ENCODE peak calls at places on chromosomes 3 and 15, in ten cellular contexts. One of them, this sample, is unnamed.

GRCh38 chr3:19541284-19541683 is 392.7 kb downstream of the EFHB start:
- DNase-seq in coronary artery: no peak
- DNase-seq in OCI-LY7: no peak
- DNase-seq in endodermal cell: no peak
- DNase-seq in A673: no peak
- DNase-seq in psoas muscle: no peak
- DNase-seq in lower lobe of right lung: no peak
- DNase-seq in uterus: no peak
- DNase-seq in foreskin fibroblast: no peak
- DNase-seq in left ventricle myocardium inferior: no peak
- DNase-seq in this sample: no peak

GRCh38 chr15:80823995-80824394 is 44.8 kb downstream of the CEMIP start:
- DNase-seq in foreskin fibroblast: no peak
- DNase-seq in uterus: no peak
- DNase-seq in coronary artery: no peak
- DNase-seq in endodermal cell: peak
- DNase-seq in A673: no peak
- DNase-seq in lower lobe of right lung: no peak
- DNase-seq in psoas muscle: no peak
- DNase-seq in left ventricle myocardium inferior: no peak
- DNase-seq in OCI-LY7: peak
- DNase-seq in this sample: no peak

GRCh38 chr3:72587282-72587681 is 261.0 kb downstream of the SHQ1 start:
- DNase-seq in lower lobe of right lung: no peak
- DNase-seq in uterus: no peak
- DNase-seq in coronary artery: no peak
- DNase-seq in OCI-LY7: no peak
- DNase-seq in psoas muscle: no peak
- DNase-seq in A673: no peak
- DNase-seq in left ventricle myocardium inferior: no peak
- DNase-seq in endodermal cell: peak
- DNase-seq in foreskin fibroblast: no peak
- DNase-seq in this sample: no peak

GRCh38 chr15:78035319-78035718 is 42.2 kb downstream of the TBC1D2B start:
- DNase-seq in left ventricle myocardium inferior: no peak
- DNase-seq in endodermal cell: no peak
- DNase-seq in lower lobe of right lung: no peak
- DNase-seq in A673: no peak
- DNase-seq in coronary artery: no peak
- DNase-seq in foreskin fibroblast: no peak
- DNase-seq in psoas muscle: no peak
- DNase-seq in OCI-LY7: no peak
- DNase-seq in uterus: peak
- DNase-seq in this sample: peak

GRCh38 chr15:33104276-33104675 is 90.2 kb downstream of the FMN1 start:
- DNase-seq in coronary artery: no peak
- DNase-seq in psoas muscle: no peak
- DNase-seq in OCI-LY7: no peak
- DNase-seq in A673: no peak
- DNase-seq in lower lobe of right lung: no peak
- DNase-seq in foreskin fibroblast: peak
- DNase-seq in left ventricle myocardium inferior: no peak
- DNase-seq in endodermal cell: no peak
- DNase-seq in uterus: no peak
- DNase-seq in this sample: no peak

GRCh38 chr3:153166206-153166605 is 4.2 kb downstream of the RAP2B start:
- DNase-seq in psoas muscle: no peak
- DNase-seq in left ventricle myocardium inferior: no peak
- DNase-seq in endodermal cell: no peak
- DNase-seq in lower lobe of right lung: no peak
- DNase-seq in A673: no peak
- DNase-seq in uterus: no peak
- DNase-seq in coronary artery: no peak
- DNase-seq in foreskin fibroblast: peak
- DNase-seq in OCI-LY7: no peak
- DNase-seq in this sample: no peak

GRCh38 chr3:45923755-45924154 is 19.5 kb upstream of the CXCR6 start:
- DNase-seq in uterus: no peak
- DNase-seq in foreskin fibroblast: peak
- DNase-seq in lower lobe of right lung: no peak
- DNase-seq in A673: no peak
- DNase-seq in coronary artery: no peak
- DNase-seq in left ventricle myocardium inferior: no peak
- DNase-seq in endodermal cell: no peak
- DNase-seq in psoas muscle: no peak
- DNase-seq in OCI-LY7: no peak
- DNase-seq in this sample: no peak

GRCh38 chr15:68285243-68285980 is 7.9 kb downstream of the FEM1B start:
- DNase-seq in psoas muscle: no peak
- DNase-seq in lower lobe of right lung: no peak
- DNase-seq in coronary artery: no peak
- DNase-seq in A673: no peak
- DNase-seq in endodermal cell: no peak
- DNase-seq in OCI-LY7: no peak
- DNase-seq in foreskin fibroblast: no peak
- DNase-seq in left ventricle myocardium inferior: no peak
- DNase-seq in uterus: no peak
- DNase-seq in this sample: no peak

GRCh38 chr3:102979202-102979601 is 544.4 kb downstream of the ZPLD1 start:
- DNase-seq in lower lobe of right lung: no peak
- DNase-seq in left ventricle myocardium inferior: no peak
- DNase-seq in A673: no peak
- DNase-seq in OCI-LY7: no peak
- DNase-seq in endodermal cell: no peak
- DNase-seq in foreskin fibroblast: no peak
- DNase-seq in psoas muscle: no peak
- DNase-seq in coronary artery: no peak
- DNase-seq in uterus: no peak
- DNase-seq in this sample: no peak

GRCh38 chr3:102979682-102980378 is 545.0 kb downstream of the ZPLD1 start:
- DNase-seq in psoas muscle: peak
- DNase-seq in OCI-LY7: no peak
- DNase-seq in foreskin fibroblast: peak
- DNase-seq in uterus: peak
- DNase-seq in left ventricle myocardium inferior: peak
- DNase-seq in endodermal cell: no peak
- DNase-seq in lower lobe of right lung: no peak
- DNase-seq in coronary artery: peak
- DNase-seq in A673: no peak
- DNase-seq in this sample: peak

GRCh38 chr3:102972350-102972749 is 537.5 kb downstream of the ZPLD1 start:
- DNase-seq in psoas muscle: no peak
- DNase-seq in OCI-LY7: no peak
- DNase-seq in uterus: no peak
- DNase-seq in lower lobe of right lung: no peak
- DNase-seq in endodermal cell: no peak
- DNase-seq in left ventricle myocardium inferior: no peak
- DNase-seq in coronary artery: no peak
- DNase-seq in A673: no peak
- DNase-seq in foreskin fibroblast: no peak
- DNase-seq in this sample: no peak

DNA sequence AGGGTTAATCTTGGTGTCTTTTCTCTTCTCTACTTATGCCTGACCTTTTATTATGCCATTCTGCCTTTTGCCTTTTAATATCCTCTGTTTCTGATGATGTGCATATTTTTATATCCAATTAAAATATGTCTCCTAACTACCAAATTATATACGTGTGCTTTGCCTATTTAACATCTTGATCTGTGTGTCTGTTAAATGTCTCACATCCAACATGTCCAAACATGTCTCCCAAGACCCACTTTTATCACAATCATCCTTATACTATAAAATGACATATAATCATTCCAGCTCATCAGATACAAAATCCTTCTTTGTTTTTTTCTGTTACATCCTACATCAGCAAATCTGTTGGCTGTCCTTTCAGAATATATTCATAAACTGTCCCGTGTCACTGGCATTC is 539.5 kb downstream of the ZPLD1 start:
- DNase-seq in foreskin fibroblast: no peak
- DNase-seq in lower lobe of right lung: no peak
- DNase-seq in coronary artery: no peak
- DNase-seq in psoas muscle: no peak
- DNase-seq in endodermal cell: no peak
- DNase-seq in A673: no peak
- DNase-seq in left ventricle myocardium inferior: no peak
- DNase-seq in OCI-LY7: no peak
- DNase-seq in uterus: no peak
- DNase-seq in this sample: no peak
- TF ChIP-seq CTCF in foreskin fibroblast: no peak
- TF ChIP-seq CTCF in lower lobe of right lung: no peak
- TF ChIP-seq CTCF in coronary artery: no peak
- TF ChIP-seq CTCF in psoas muscle: no peak
- TF ChIP-seq CTCF in endodermal cell: no peak
- TF ChIP-seq CTCF in A673: no peak
- TF ChIP-seq CTCF in left ventricle myocardium inferior: no peak
- TF ChIP-seq CTCF in OCI-LY7: no peak
- TF ChIP-seq CTCF in uterus: no peak
- TF ChIP-seq CTCF in this sample: no peak

DNA sequence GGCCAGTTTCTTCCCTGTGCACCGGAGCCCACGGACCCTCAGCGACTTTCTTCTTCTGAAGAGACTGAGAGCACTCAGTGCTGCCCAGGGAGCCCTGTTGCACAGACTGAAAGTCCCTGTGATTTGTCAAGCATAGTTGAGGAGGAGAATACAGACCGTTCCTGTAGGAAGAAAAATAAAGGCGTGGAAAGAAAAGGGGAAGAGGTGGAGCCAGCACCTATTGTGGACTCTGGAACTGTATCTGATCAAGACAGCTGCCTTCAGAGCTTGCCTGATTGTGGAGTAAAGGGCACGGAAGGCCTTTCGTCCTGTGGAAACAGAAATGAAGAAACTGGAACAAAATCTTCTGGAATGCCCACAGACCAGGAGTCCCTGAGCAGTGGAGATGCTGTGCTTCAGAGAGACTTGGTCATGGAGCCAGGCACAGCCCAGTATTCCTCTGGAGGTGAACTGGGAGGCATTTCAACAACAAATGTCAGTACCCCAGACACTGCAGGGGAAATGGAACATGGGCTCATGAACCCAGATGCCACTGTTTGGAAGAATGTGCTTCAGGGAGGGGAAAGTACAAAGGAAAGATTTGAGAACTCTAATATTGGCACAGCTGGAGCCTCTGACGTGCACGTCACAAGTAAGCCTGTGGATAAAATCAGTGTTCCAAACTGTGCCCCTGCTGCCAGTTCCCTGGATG is 198.8 kb downstream of the AKAP13 start:
- DNase-seq in psoas muscle: no peak
- DNase-seq in uterus: no peak
- DNase-seq in left ventricle myocardium inferior: peak
- DNase-seq in OCI-LY7: no peak
- DNase-seq in foreskin fibroblast: no peak
- DNase-seq in lower lobe of right lung: no peak
- DNase-seq in coronary artery: no peak
- DNase-seq in A673: no peak
- DNase-seq in endodermal cell: no peak
- DNase-seq in this sample: no peak
- H3K4me3 ChIP-seq in psoas muscle: peak
- H3K4me3 ChIP-seq in uterus: no peak
- H3K4me3 ChIP-seq in left ventricle myocardium inferior: peak
- H3K4me3 ChIP-seq in OCI-LY7: no peak
- H3K4me3 ChIP-seq in foreskin fibroblast: no peak
- H3K4me3 ChIP-seq in lower lobe of right lung: peak
- H3K4me3 ChIP-seq in coronary artery: peak
- H3K4me3 ChIP-seq in A673: no peak
- H3K4me3 ChIP-seq in endodermal cell: peak
- H3K4me3 ChIP-seq in this sample: peak

DNA sequence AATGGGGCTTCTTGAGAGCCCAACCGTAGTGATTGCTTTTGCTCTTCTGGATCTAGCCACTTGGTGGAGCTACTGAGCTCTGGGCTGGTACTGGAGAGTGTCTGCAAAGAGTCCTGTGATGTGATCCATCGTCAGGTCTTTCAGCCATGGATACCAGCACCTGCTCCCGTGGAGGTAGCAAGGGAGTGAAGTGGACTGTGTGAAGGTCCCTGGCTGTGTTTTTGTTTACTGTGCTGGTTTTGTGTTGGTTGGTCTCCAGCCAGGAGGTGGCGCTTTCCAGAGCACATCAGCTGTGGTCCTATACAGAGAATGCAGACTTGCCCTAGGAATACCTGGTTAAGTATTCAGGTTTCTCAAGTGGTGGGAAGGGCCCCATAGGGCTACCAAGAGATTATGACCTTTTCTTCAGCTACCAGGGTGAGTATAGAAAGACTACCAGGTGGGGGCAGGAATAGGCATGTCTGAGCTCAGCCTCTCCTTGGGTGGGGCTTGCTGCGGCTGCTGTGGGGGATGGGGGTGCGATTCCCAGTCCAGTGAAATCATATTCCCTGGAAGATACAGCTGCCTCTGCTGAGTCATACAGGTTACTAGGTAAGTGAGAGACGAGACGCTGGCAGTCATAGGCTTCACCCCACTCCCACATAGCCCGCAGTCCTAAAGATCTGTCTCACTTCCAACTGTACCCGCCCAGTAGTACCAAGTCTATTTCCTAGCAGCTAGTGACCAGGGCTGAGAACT is 733.7 kb downstream of the ZNF385D start:
- DNase-seq in foreskin fibroblast: no peak
- DNase-seq in coronary artery: no peak
- DNase-seq in A673: no peak
- DNase-seq in OCI-LY7: no peak
- DNase-seq in psoas muscle: no peak
- DNase-seq in left ventricle myocardium inferior: no peak
- DNase-seq in uterus: no peak
- DNase-seq in lower lobe of right lung: no peak
- DNase-seq in endodermal cell: peak
- DNase-seq in this sample: no peak
- TF ChIP-seq CTCF in foreskin fibroblast: peak
- TF ChIP-seq CTCF in coronary artery: no peak
- TF ChIP-seq CTCF in A673: peak
- TF ChIP-seq CTCF in OCI-LY7: peak
- TF ChIP-seq CTCF in psoas muscle: no peak
- TF ChIP-seq CTCF in left ventricle myocardium inferior: no peak
- TF ChIP-seq CTCF in uterus: no peak
- TF ChIP-seq CTCF in lower lobe of right lung: no peak
- TF ChIP-seq CTCF in endodermal cell: peak
- TF ChIP-seq CTCF in this sample: no peak

GRCh38 chr15:73850228-73850627 is 23.1 kb upstream of the TBC1D21 start:
- DNase-seq in coronary artery: no peak
- DNase-seq in endodermal cell: no peak
- DNase-seq in OCI-LY7: no peak
- DNase-seq in uterus: no peak
- DNase-seq in foreskin fibroblast: no peak
- DNase-seq in A673: no peak
- DNase-seq in psoas muscle: no peak
- DNase-seq in lower lobe of right lung: no peak
- DNase-seq in left ventricle myocardium inferior: no peak
- DNase-seq in this sample: no peak

GRCh38 chr15:73854265-73854664 is 19.1 kb upstream of the TBC1D21 start:
- DNase-seq in psoas muscle: no peak
- DNase-seq in lower lobe of right lung: no peak
- DNase-seq in coronary artery: no peak
- DNase-seq in endodermal cell: no peak
- DNase-seq in foreskin fibroblast: no peak
- DNase-seq in uterus: no peak
- DNase-seq in A673: no peak
- DNase-seq in OCI-LY7: no peak
- DNase-seq in left ventricle myocardium inferior: no peak
- DNase-seq in this sample: no peak

GRCh38 chr15:73851679-73852078 is 21.7 kb upstream of the TBC1D21 start:
- DNase-seq in left ventricle myocardium inferior: no peak
- DNase-seq in lower lobe of right lung: no peak
- DNase-seq in coronary artery: no peak
- DNase-seq in psoas muscle: no peak
- DNase-seq in A673: peak
- DNase-seq in OCI-LY7: peak
- DNase-seq in foreskin fibroblast: peak
- DNase-seq in uterus: no peak
- DNase-seq in endodermal cell: peak
- DNase-seq in this sample: no peak

GRCh38 chr15:73849641-73850040 is 23.7 kb upstream of the TBC1D21 start:
- DNase-seq in foreskin fibroblast: no peak
- DNase-seq in A673: no peak
- DNase-seq in lower lobe of right lung: no peak
- DNase-seq in OCI-LY7: no peak
- DNase-seq in endodermal cell: no peak
- DNase-seq in coronary artery: no peak
- DNase-seq in uterus: no peak
- DNase-seq in left ventricle myocardium inferior: no peak
- DNase-seq in psoas muscle: no peak
- DNase-seq in this sample: no peak

DNA sequence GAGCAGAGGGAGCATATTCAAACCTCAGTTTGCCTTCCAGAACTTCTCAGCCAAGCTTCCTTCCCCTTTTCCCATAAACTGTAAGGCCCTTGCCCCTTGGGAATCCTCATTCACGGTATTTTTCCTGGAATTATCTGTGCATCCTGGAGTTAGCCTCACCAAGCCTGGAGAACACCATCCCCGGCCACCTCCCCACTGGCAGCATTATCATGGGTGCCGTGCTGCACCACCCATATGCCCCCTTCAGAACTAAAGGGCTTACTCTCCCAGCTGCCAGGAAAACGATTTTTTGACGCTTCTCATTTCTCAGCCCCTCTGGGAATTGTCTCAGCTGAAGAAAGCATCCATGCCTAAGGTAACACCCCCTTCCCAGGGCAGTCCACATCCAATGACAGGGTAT is 20.9 kb upstream of the TBC1D21 start:
- DNase-seq in coronary artery: no peak
- DNase-seq in lower lobe of right lung: no peak
- DNase-seq in foreskin fibroblast: no peak
- DNase-seq in OCI-LY7: no peak
- DNase-seq in A673: no peak
- DNase-seq in left ventricle myocardium inferior: no peak
- DNase-seq in psoas muscle: no peak
- DNase-seq in uterus: no peak
- DNase-seq in endodermal cell: no peak
- DNase-seq in this sample: peak
- H3K4me3 ChIP-seq in coronary artery: no peak
- H3K4me3 ChIP-seq in lower lobe of right lung: no peak
- H3K4me3 ChIP-seq in foreskin fibroblast: no peak
- H3K4me3 ChIP-seq in OCI-LY7: no peak
- H3K4me3 ChIP-seq in A673: no peak
- H3K4me3 ChIP-seq in left ventricle myocardium inferior: no peak
- H3K4me3 ChIP-seq in psoas muscle: no peak
- H3K4me3 ChIP-seq in uterus: no peak
- H3K4me3 ChIP-seq in endodermal cell: no peak
- H3K4me3 ChIP-seq in this sample: no peak

This sample was measured in right lobe of liver.